ENCODE peak calls at places on chromosomes 6 and 20, in ten cellular contexts. A, C, B, Q, I, E, M, X, P and H are unnamed samples.

GRCh38 chr6:154613137-154613676 is 102.7 kb upstream of the CNKSR3 start:
- DNase-seq in A (peak), C (no peak), B (no peak), Q (peak), I (peak), E (peak), M (peak), X (peak), P (no peak), H (peak)

GRCh38 chr6:169810066-169810989 is 58.9 kb downstream of the ERMARD start:
- DNase-seq in A (no peak), C (no peak), B (no peak), Q (no peak), I (no peak), E (no peak), M (no peak), X (peak), P (no peak), H (no peak)

GRCh38 chr6:56690519-56691200 is 48.0 kb upstream of the DST start:
- DNase-seq in A (peak), C (no peak), B (no peak), Q (peak), I (peak), E (peak), M (peak), X (no peak), P (no peak), H (peak)

GRCh38 chr6:3820563-3820962 is 28.6 kb upstream of the FAM50B start:
- DNase-seq in A (no peak), C (no peak), B (no peak), Q (no peak), I (no peak), E (no peak), M (no peak), X (no peak), P (no peak), H (no peak)

GRCh38 chr20:63497946-63498935 is 642 bp downstream of the EEF1A2 start:
- DNase-seq in A (peak), C (no peak), B (peak), Q (peak), I (no peak), E (peak), M (peak), X (no peak), P (peak), H (peak)

GRCh38 chr6:160054913-160055312 is 66.7 kb upstream of the SLC22A1 start:
- DNase-seq in A (no peak), C (no peak), B (no peak), Q (no peak), I (no peak), E (no peak), M (no peak), X (no peak), P (no peak), H (no peak)

GRCh38 chr6:40930555-40930954 is 108.5 kb downstream of the UNC5CL start:
- DNase-seq in A (no peak), C (no peak), B (no peak), Q (no peak), I (no peak), E (no peak), M (peak), X (no peak), P (peak), H (no peak)

GRCh38 chr6:25519856-25520255 is 132.2 kb upstream of the SCGN start:
- DNase-seq in A (peak), C (no peak), B (no peak), Q (peak), I (peak), E (no peak), M (no peak), X (no peak), P (no peak), H (no peak)

GRCh38 chr6:80771941-80772340 is 665.5 kb downstream of the BCKDHB start:
- DNase-seq in A (peak), C (no peak), B (no peak), Q (peak), I (peak), E (peak), M (peak), X (no peak), P (no peak), H (no peak)

GRCh38 chr6:31933537-31933936 is 6.0 kb downstream of the C2 start:
- DNase-seq in A (no peak), C (no peak), B (no peak), Q (no peak), I (no peak), E (no peak), M (no peak), X (no peak), P (no peak), H (no peak)

GRCh38 chr6:156191895-156192294 is 585.3 kb upstream of the ARID1B start:
- DNase-seq in A (no peak), C (no peak), B (peak), Q (no peak), I (no peak), E (no peak), M (no peak), X (no peak), P (no peak), H (no peak)

GRCh38 chr6:82612475-82612874 is 248.9 kb downstream of the TPBG start:
- DNase-seq in A (no peak), C (no peak), B (no peak), Q (no peak), I (peak), E (no peak), M (no peak), X (peak), P (no peak), H (no peak)

GRCh38 chr6:33914519-33915120 is 110.8 kb upstream of the MLN start:
- DNase-seq in A (no peak), C (peak), B (peak), Q (no peak), I (no peak), E (no peak), M (no peak), X (no peak), P (no peak), H (no peak)

GRCh38 chr6:77092971-77093370 is 370.3 kb downstream of the HTR1B start:
- DNase-seq in A (no peak), C (no peak), B (no peak), Q (peak), I (peak), E (peak), M (no peak), X (no peak), P (no peak), H (no peak)

GRCh38 chr6:111677186-111677990 is 71.7 kb upstream of the TRAF3IP2 start:
- DNase-seq in A (no peak), C (no peak), B (no peak), Q (no peak), I (no peak), E (no peak), M (no peak), X (no peak), P (no peak), H (no peak)

GRCh38 chr6:36797653-36798052 is 41.6 kb downstream of the CPNE5 start:
- DNase-seq in A (no peak), C (no peak), B (no peak), Q (no peak), I (no peak), E (no peak), M (no peak), X (no peak), P (no peak), H (no peak)

GRCh38 chr20:49349678-49350077 is 71.8 kb upstream of the ZNFX1 start:
- DNase-seq in A (peak), C (no peak), B (no peak), Q (no peak), I (no peak), E (no peak), M (no peak), X (no peak), P (no peak), H (no peak)